ENCODE peak calls at places on chromosomes 1 and 21, in six cellular contexts. W, J, V, Q, N and H are unnamed samples.
A peak's percentile ranks its signal among the peaks of the same experiment; 100 is the strongest.

GRCh38 chr21:35457097-35457496 is 408.0 kb upstream of the RUNX1 start:
- DNase-seq in W (no peak), N (no peak), J (no peak), Q (no peak), V (no peak), H (no peak)

GRCh38 chr1:84780000-84780716 is 89.9 kb upstream of the SSX2IP start:
- DNase-seq in W (no peak), J (no peak), Q (no peak), N (no peak), V (no peak), H (no peak)

GRCh38 chr1:12580054-12580887 is 37.7 kb downstream of the DHRS3 start:
- DNase-seq in N (no peak), Q (no peak), J (no peak), V (no peak), W (no peak), H (no peak)

GRCh38 chr1:229380514-229381160 is 37.8 kb upstream of the CCSAP start:
- DNase-seq in N (no peak), Q (no peak), W (no peak), V (no peak), J (no peak), H (no peak)

GRCh38 chr1:155969377-155969791 is 9.0 kb downstream of the ARHGEF2 start:
- DNase-seq in Q (peak; percentile 23), W (no peak), V (no peak), N (no peak), J (no peak), H (no peak)

GRCh38 chr1:84995484-84996334 is 1.2 kb downstream of the MCOLN2 start:
- DNase-seq in N (no peak), Q (peak; percentile 6), J (no peak), W (no peak), V (no peak), H (no peak)

GRCh38 chr1:157509546-157510232 is 42.6 kb downstream of the FCRL5 start:
- DNase-seq in Q (no peak), J (no peak), V (no peak), N (no peak), W (no peak), H (no peak)

GRCh38 chr1:202241376-202242079 is 47.9 kb downstream of the LGR6 start:
- DNase-seq in J (no peak), Q (peak; percentile 47), V (no peak), N (no peak), W (no peak), H (no peak)

GRCh38 chr1:63732666-63733065 is 41.2 kb upstream of the ROR1 start:
- DNase-seq in J (no peak), Q (no peak), V (no peak), N (no peak), W (no peak), H (peak; percentile 42)

GRCh38 chr1:62991152-62991551 is 207.2 kb downstream of the ATG4C start:
- DNase-seq in J (no peak), Q (no peak), V (no peak), W (no peak), N (no peak), H (no peak)

GRCh38 chr1:206703647-206704046 is 18.9 kb downstream of the MAPKAPK2 start:
- DNase-seq in W (no peak), V (no peak), N (peak; percentile 60), Q (no peak), J (no peak), H (no peak)

GRCh38 chr1:16396591-16396990 is 29.5 kb downstream of the SZRD1 start:
- DNase-seq in W (no peak), V (no peak), J (no peak), N (no peak), Q (no peak), H (peak; percentile 66)

GRCh38 chr1:78577257-78578100 is 42.8 kb upstream of the IFI44L start:
- DNase-seq in N (no peak), J (no peak), V (no peak), Q (peak; percentile 9), W (no peak), H (no peak)

GRCh38 chr1:97423397-97423796 is 497.4 kb downstream of the DPYD start:
- DNase-seq in N (no peak), W (no peak), J (no peak), Q (no peak), V (no peak), H (no peak)

GRCh38 chr1:10643607-10644306 is 152.7 kb downstream of the CASZ1 start:
- DNase-seq in J (no peak), Q (no peak), V (no peak), N (no peak), W (no peak), H (no peak)

GRCh38 chr1:18998016-18998724 is 41.7 kb upstream of the IFFO2 start:
- DNase-seq in W (peak; percentile 12), Q (no peak), J (no peak), N (no peak), V (no peak), H (no peak)

GRCh38 chr1:172746091-172746949 is 87.4 kb downstream of the FASLG start:
- DNase-seq in N (peak; percentile 70), W (peak; percentile 66), J (peak; percentile 91), V (peak; percentile 30), Q (no peak), H (peak; percentile 90)

GRCh38 chr1:233269656-233270055 is 25.9 kb downstream of the PCNX2 start:
- DNase-seq in W (no peak), J (no peak), Q (no peak), V (no peak), N (no peak), H (no peak)

GRCh38 chr1:109113787-109114568 is at the start of gene ELAPOR1:
- DNase-seq in Q (peak; percentile 74), N (no peak), V (no peak), J (no peak), W (no peak), H (no peak)

GRCh38 chr1:17215545-17215890 is 10.6 kb downstream of the PADI1 start:
- DNase-seq in Q (no peak), N (no peak), W (no peak), V (no peak), J (no peak), H (no peak)

GRCh38 chr1:5915587-5916571 is 76.3 kb downstream of the NPHP4 start:
- DNase-seq in W (peak; percentile 30), N (peak; percentile 5), Q (peak; percentile 66), J (peak; percentile 6), V (peak; percentile 58), H (peak; percentile 40)

GRCh38 chr21:27061783-27062182 is 94.9 kb upstream of the ADAMTS5 start:
- DNase-seq in Q (no peak), W (no peak), J (no peak), V (no peak), N (no peak), H (no peak)

GRCh38 chr1:3004285-3005205 is 16.7 kb upstream of the ACTRT2 start:
- DNase-seq in W (no peak), Q (no peak), N (no peak), J (no peak), V (no peak), H (no peak)

GRCh38 chr1:178739285-178740045 is 14.4 kb downstream of the RALGPS2 start:
- DNase-seq in W (no peak), J (no peak), V (no peak), N (no peak), Q (no peak), H (no peak)

GRCh38 chr1:99004270-99005141 is at the start of gene PLPPR5:
- DNase-seq in N (no peak), Q (peak; percentile 86), V (no peak), W (no peak), J (no peak), H (peak; percentile 12)

GRCh38 chr21:42113926-42114409 is 42.9 kb downstream of the UMODL1 start:
- DNase-seq in J (no peak), W (peak; percentile 72), N (no peak), V (no peak), Q (no peak), H (no peak)

GRCh38 chr1:7008331-7008730 is 223.1 kb downstream of the CAMTA1 start:
- DNase-seq in J (no peak), N (no peak), Q (no peak), W (no peak), V (no peak), H (no peak)

GRCh38 chr1:246199086-246199485 is 308.0 kb downstream of the SMYD3 start:
- DNase-seq in V (no peak), J (no peak), W (no peak), Q (no peak), N (no peak), H (no peak)

GRCh38 chr1:91617242-91617837 is 116.7 kb downstream of the CDC7 start:
- DNase-seq in N (no peak), W (peak; percentile 51), J (no peak), Q (no peak), V (peak; percentile 46), H (no peak)

GRCh38 chr1:21317035-21317689 is 26.9 kb upstream of the ECE1 start:
- DNase-seq in N (no peak), J (no peak), V (no peak), Q (no peak), W (no peak), H (no peak)

DNA sequence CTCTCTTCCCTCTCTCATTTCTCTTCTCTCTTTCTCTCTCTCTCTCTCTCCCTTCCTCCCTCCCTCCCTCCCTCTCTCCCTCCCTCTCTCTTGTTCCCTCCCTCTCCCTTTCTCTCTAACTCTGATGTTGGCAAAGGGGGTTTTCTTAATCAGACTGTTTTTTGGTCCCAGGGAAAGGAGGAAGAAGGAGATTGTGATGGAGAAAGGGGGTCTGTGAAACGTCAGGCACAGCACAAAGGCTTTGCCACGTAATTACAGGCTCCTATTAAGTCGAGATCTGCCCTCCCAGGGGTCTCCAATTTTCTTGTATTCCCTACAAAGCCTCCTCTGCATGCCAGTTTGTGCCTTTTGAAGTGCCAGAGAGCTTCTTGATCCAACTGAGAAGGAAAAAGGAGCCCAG is 920 bp upstream of the PRRX1 start:
- DNase-seq in Q (no peak), J (no peak), V (no peak), W (no peak), N (no peak), H (no peak)
- TF ChIP-seq MAX in Q (no peak), J (no peak), V (no peak), W (no peak), N (no peak), H (no peak)

GRCh38 chr1:65001238-65001792 is 35.0 kb upstream of the JAK1 start:
- DNase-seq in J (no peak), V (peak; percentile 73), W (no peak), Q (no peak), N (no peak), H (peak; percentile 75)
- TF ChIP-seq POLR2AphosphoS5 in J (no peak), V (no peak), W (no peak), Q (no peak), N (no peak), H (no peak)

GRCh38 chr1:34982820-34983376 is 2.2 kb downstream of the TMEM35B start:
- DNase-seq in V (no peak), J (no peak), N (no peak), W (no peak), Q (no peak), H (no peak)
- H3K9ac ChIP-seq in V (no peak overlapping the region), J (no peak overlapping the region), N (peak overlapping the region; percentile 24), W (no peak overlapping the region), Q (no peak overlapping the region), H (no peak overlapping the region)

GRCh38 chr1:199020046-199020445 is 381.2 kb downstream of the PTPRC start:
- DNase-seq in Q (no peak), V (no peak), N (no peak), W (no peak), J (no peak), H (no peak)
- TF ChIP-seq MAX in Q (no peak), V (no peak), N (no peak), W (no peak), J (no peak), H (no peak)